ENCODE peak calls at places on chromosomes 13 and 19, in five cellular contexts. W is sigmoid colon, U is tibial nerve, Y is esophagus squamous epithelium, E is right lobe of liver. J is an unnamed sample. For H3K4me1, the result is how much of the 10 kb centered on the place peaks cover.

GRCh38 chr13:60679928-60680693 is 283.1 kb downstream of the TDRD3 start:
- DNase-seq in U (no peak), Y (no peak), E (no peak), W (no peak), J (no peak)

GRCh38 chr13:79671420-79671819 is 190.5 kb downstream of the NDFIP2 start:
- DNase-seq in Y (no peak), W (no peak), U (no peak), E (no peak), J (no peak)

GRCh38 chr19:31278555-31279435 is 70.4 kb downstream of the TSHZ3 start:
- DNase-seq in W (peak), E (peak), U (no peak), Y (no peak), J (no peak)

GRCh38 chr13:49472186-49472585 is 23.6 kb upstream of the PHF11 start:
- DNase-seq in Y (no peak), W (no peak), E (no peak), U (no peak), J (no peak)

GRCh38 chr13:44063467-44063866 is 183.8 kb downstream of the LACC1 start:
- DNase-seq in W (no peak), U (no peak), E (no peak), Y (no peak), J (no peak)

GRCh38 chr19:20179946-20180345 is 12.9 kb downstream of the ZNF486 start:
- DNase-seq in U (no peak), Y (no peak), E (no peak), W (no peak), J (no peak)

GRCh38 chr13:94705081-94705751 is 7.1 kb downstream of the SOX21 start:
- DNase-seq in E (no peak), Y (no peak), U (no peak), W (no peak), J (no peak)

GRCh38 chr19:55423225-55423967 is 15.8 kb upstream of the UBE2S start:
- DNase-seq in Y (no peak), E (no peak), U (no peak), W (no peak), J (no peak)

GRCh38 chr13:43783820-43784219 is 3.0 kb downstream of the ENOX1 start:
- DNase-seq in E (no peak), W (no peak), U (no peak), Y (no peak), J (no peak)

GRCh38 chr13:60661514-60661913 is 264.5 kb downstream of the TDRD3 start:
- DNase-seq in U (no peak), W (no peak), E (no peak), Y (no peak), J (no peak)

GRCh38 chr13:68888832-68889231 is 1218.8 kb upstream of the ATXN8OS start:
- DNase-seq in E (no peak), Y (no peak), U (no peak), W (no peak), J (no peak)

GRCh38 chr19:3653865-3654513 is 27.4 kb upstream of the CACTIN start:
- DNase-seq in U (no peak), Y (no peak), W (no peak), E (no peak), J (no peak)

GRCh38 chr19:5775668-5776309 is 8.8 kb downstream of the PRR22 start:
- DNase-seq in E (no peak), Y (no peak), W (no peak), U (no peak), J (peak)

DNA sequence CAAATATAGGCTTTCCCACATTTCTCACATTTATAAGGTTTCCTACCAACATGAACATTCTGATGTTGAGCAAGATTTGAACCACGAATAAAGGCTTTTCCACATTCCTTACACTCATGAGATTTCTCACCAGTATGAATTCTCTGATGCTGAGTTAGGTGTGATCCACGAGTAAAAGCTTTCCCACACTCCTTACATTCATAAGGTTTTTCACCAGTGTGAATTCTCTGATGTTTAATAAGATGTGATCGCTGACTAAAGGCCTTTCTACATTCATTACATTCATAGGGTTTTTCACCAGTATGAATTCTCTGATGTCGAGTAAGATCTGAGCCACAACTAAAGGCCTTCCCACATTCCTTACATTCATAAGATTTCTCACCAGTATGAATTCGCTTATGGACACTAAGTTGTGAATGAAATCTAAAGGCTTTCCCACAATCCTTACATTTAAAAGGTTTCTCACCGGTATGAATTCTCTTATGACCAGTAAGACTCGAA is 19.0 kb downstream of the ZNF790 start:
- DNase-seq in U (no peak), Y (no peak), W (no peak), E (no peak), J (no peak)
- H3K4me3 ChIP-seq in U (no peak), Y (no peak), W (no peak), E (no peak), J (no peak)

DNA sequence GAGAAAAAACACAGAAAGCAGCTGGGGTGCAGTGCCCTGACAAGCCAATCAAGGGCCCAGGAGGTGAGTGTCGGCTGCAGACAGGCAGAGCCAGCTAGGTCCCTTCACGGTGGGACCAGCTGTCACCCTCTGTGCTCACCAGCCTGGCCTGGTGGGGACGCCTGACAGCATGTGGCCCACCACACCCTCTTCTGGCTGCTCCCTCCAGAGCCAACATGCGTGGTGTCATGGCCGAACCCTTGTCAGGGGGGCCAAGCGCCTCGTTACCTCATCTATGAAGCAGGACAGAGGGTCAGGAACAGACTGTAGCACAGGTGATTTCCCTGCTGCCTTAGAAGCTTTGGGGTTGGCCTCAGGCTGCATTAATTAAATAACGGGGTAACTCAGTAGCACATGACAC is 40.0 kb upstream of the ISYNA1 start:
- DNase-seq in U (no peak), E (no peak), W (no peak), Y (no peak), J (no peak)
- H3K4me1 ChIP-seq in U (under half), E (under half), W (half or more), Y (under half), J (half or more)

GRCh38 chr13:20064128-20064527 is 96.7 kb downstream of the GJA3 start:
- DNase-seq in U (no peak), Y (no peak), W (no peak), E (no peak), J (no peak)

GRCh38 chr13:20073775-20074174 is 87.1 kb downstream of the GJA3 start:
- DNase-seq in U (no peak), W (no peak), Y (no peak), E (no peak), J (no peak)

GRCh38 chr13:20074956-20075355 is 85.9 kb downstream of the GJA3 start:
- DNase-seq in U (no peak), Y (no peak), E (no peak), W (no peak), J (no peak)

GRCh38 chr13:20065516-20065915 is 95.3 kb downstream of the GJA3 start:
- DNase-seq in Y (no peak), E (no peak), W (no peak), U (no peak), J (no peak)

DNA sequence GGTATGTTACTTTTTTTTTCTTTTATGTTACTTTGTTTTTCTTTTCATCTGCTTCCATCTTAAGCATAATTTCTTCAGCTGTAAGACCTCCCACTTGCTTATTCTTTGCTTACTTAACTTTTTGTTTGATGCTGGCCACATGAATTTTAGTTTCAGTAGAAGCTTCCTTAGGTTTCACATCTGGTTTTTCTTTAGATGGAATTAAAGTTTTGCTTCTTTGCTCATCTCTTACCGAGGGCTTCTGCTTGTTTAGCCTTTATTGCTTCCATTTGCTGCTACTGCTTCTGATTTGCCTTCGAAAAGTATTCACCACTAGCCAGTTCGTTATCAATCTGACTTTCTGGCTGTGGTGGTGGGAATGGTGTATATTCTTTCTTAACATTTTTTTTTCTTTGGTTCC is 90.9 kb downstream of the GJA3 start:
- DNase-seq in Y (no peak), E (no peak), U (no peak), W (no peak), J (no peak)
- TF ChIP-seq POLR2A in Y (no peak), E (no peak), U (no peak), W (no peak), J (no peak)

GRCh38 chr19:14516048-14516534 is 2.1 kb downstream of the DNAJB1 start:
- DNase-seq in U (no peak), W (no peak), Y (no peak), E (peak), J (no peak)

GRCh38 chr19:14517446-14517839 is 754 bp downstream of the DNAJB1 start:
- DNase-seq in E (no peak), U (no peak), W (no peak), Y (no peak), J (no peak)

GRCh38 chr19:14514215-14514871 is 3.9 kb downstream of the DNAJB1 start:
- DNase-seq in Y (no peak), W (no peak), E (no peak), U (no peak), J (no peak)

GRCh38 chr19:14516746-14517438 is 1.3 kb downstream of the DNAJB1 start:
- DNase-seq in Y (no peak), W (no peak), U (no peak), E (peak), J (no peak)

GRCh38 chr19:14515501-14516047 is 2.6 kb downstream of the DNAJB1 start:
- DNase-seq in U (no peak), W (no peak), Y (no peak), E (no peak), J (no peak)
- H3K4me3 ChIP-seq in U (peak), W (no peak), Y (peak), E (peak), J (no peak)

GRCh38 chr13:74066937-74067336 is 67.3 kb downstream of the KLF12 start:
- DNase-seq in E (no peak), Y (no peak), W (no peak), U (no peak), J (no peak)

GRCh38 chr13:74070065-74070464 is 64.1 kb downstream of the KLF12 start:
- DNase-seq in U (no peak), E (no peak), Y (no peak), W (no peak), J (no peak)

GRCh38 chr13:74068471-74068870 is 65.7 kb downstream of the KLF12 start:
- DNase-seq in Y (no peak), W (no peak), E (no peak), U (no peak), J (no peak)

GRCh38 chr13:74070513-74070912 is 63.7 kb downstream of the KLF12 start:
- DNase-seq in E (no peak), W (no peak), Y (no peak), U (no peak), J (no peak)

GRCh38 chr13:74067818-74068217 is 66.4 kb downstream of the KLF12 start:
- DNase-seq in W (no peak), Y (no peak), U (no peak), E (no peak), J (no peak)
- H3K4me1 ChIP-seq in W (under half), Y (under half), U (under half), E (under half), J (under half)

DNA sequence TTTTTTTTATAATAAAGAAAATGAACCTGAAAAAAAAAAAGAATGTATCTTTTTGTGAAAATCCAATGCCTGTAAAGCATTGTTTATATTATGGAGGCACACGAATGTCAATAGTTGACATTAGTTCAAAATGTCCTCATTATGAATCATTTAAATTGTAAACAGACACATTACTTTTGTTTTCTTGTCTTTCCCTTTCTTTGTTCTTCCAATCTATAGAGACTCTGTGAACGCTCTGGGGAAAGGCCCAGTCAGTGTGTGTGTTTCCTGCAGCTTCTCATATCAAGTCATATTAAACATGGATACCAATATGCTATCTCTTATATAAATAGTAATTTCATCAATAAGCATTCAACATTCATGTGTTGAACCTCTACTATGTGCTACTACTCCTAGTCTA is 193.1 kb downstream of the KCTD12 start:
- DNase-seq in W (no peak), E (no peak), U (no peak), Y (no peak), J (no peak)
- TF ChIP-seq POLR2A in W (no peak), E (no peak), U (no peak), Y (no peak), J (no peak)

GRCh38 chr19:21585491-21585890 is 80.1 kb downstream of the ZNF429 start:
- DNase-seq in W (no peak), U (no peak), Y (no peak), E (no peak), J (peak)
- H3K4me3 ChIP-seq in W (no peak), U (no peak), Y (no peak), E (no peak), J (peak)

DNA sequence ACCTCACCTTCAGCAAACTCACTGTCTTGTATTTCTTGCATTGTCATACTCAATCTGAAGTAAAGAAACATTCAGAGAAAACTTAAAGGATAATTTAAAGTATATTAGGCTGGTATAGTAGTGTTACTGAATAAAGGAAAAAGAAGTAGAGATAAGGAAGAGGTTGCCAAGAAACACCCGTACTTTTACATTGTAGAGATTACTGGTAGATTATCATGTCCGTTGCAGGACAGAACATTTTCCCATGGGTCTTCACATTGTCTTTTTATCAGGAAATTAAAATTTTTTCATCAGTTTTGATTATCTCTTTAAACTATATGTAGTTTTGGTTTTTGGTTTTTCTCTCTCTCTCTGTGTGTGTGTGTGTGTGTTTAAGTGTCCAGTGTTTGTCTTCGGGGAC is 19.9 kb upstream of the GPR183 start:
- DNase-seq in Y (no peak), E (no peak), W (no peak), U (no peak), J (no peak)
- H3K4me1 ChIP-seq in Y (under half), E (under half), W (under half), U (under half), J (under half)

DNA sequence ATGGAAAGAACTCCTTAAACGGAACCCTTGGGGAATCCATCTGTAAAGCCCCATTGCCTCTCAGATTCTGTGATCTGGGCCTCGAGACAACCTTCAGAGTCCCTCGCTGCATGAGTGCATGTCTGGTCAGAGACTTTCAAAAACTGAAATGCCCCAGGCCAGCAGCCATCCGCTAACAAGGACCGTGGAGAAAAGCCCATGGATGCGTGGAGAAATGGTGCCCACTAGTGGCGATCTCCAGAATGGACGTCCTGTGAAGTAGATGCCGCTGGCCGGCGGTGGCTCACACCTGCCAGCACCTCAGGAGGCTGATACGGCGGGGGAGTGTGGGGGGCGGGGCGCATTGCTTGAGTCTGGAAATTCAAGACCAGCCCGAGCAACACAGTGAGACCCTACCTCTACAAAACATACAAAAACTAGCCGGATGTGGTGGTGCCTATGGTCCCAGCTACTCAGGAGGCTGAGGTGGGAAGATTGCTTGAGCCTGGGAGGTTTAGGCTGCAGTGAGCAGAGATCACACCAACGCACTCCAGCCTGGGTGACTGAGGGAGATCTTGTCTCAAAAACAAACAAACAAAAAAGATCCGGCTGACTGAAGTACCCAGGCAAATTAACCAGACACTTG is 7.9 kb upstream of the CDC16 start:
- DNase-seq in W (peak), Y (no peak), E (peak), U (peak), J (peak)
- TF ChIP-seq POLR2A in W (no peak), Y (no peak), E (no peak), U (no peak), J (no peak)

DNA sequence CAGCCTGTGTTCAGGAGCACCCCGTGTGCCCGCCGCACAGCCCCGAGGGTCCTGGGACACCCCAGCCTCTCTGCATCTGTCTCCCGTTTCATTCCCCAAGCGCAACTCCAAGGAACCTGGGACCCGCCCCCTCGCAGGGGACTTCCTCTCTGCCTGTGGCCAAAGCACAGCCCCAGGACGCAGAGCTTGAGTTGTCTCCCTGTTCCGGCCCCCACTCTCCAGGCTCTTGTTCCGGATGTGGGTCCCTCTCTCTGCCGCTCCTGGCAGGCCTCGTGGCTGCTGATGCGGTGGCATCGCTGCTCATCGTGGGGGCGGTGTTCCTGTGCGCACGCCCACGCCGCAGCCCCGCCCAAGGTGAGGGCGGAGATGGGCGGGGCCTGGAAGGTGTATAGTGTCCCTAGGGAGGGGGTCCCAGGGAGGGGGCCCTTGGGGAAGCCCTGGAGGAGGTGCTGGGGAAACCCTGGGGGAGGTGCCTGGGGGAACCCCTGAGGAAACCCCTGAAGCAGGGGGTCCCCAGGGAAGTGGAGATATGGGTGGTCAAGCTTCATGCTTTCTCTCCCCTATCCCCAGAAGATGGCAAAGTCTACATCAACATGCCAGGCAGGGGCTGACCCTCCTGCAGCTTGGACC is 1.3 kb downstream of the HCST start:
- DNase-seq in W (peak), Y (peak), E (peak), U (peak), J (peak)
- H3K4me3 ChIP-seq in W (peak), Y (no peak), E (no peak), U (peak), J (no peak)

J was measured in body of pancreas.